ENCODE peak calls at places on chromosome 5, in ten cellular contexts. H is AG08396; E is GM10248; I is T-helper 9 cell; K is activated T-helper 1 cell treated with anti-CD3 and anti-CD28 coated beads, Interleukin-2, amount 50 U/mL, for 16 hours; G is naive thymus-derived CD4-positive, alpha-beta T cell; R is NCI-H1436; X is adrenal gland; P is stimulated activated CD4-positive, alpha-beta T cell treated with anti-CD3 and anti-CD28 coated beads, Interleukin-1b, Interleukin-23, amount 100 ng/mL, for 24 hours; M is neural progenitor cell. Z is an unnamed sample.

GRCh38 chr5:95261369-95262175 is 23.3 kb downstream of the MCTP1 start:
- DNase-seq in P (no peak), H (no peak), G (no peak), R (no peak), K (no peak), X (no peak), I (no peak), M (no peak), E (peak), Z (no peak)

GRCh38 chr5:71841107-71841506 is 122.0 kb downstream of the CARTPT start:
- DNase-seq in H (no peak), E (no peak), P (no peak), K (no peak), M (no peak), X (no peak), I (no peak), G (no peak), R (no peak), Z (no peak)

GRCh38 chr5:19902316-19902934 is 85.6 kb downstream of the CDH18 start:
- DNase-seq in H (no peak), P (no peak), E (no peak), I (no peak), R (no peak), X (no peak), K (no peak), G (no peak), M (peak), Z (no peak)

GRCh38 chr5:1983919-1984695 is 101.4 kb upstream of the IRX4 start:
- DNase-seq in I (no peak), E (no peak), P (no peak), X (no peak), H (no peak), R (no peak), G (no peak), M (no peak), K (no peak), Z (no peak)

GRCh38 chr5:164420161-164420560 is 914.7 kb downstream of the MAT2B start:
- DNase-seq in I (no peak), R (no peak), X (no peak), G (no peak), M (no peak), P (no peak), H (no peak), E (no peak), K (no peak), Z (no peak)

GRCh38 chr5:150497274-150497988 is 10.5 kb upstream of the NDST1 start:
- DNase-seq in P (no peak), I (no peak), X (peak), G (no peak), R (no peak), E (no peak), H (peak), K (no peak), M (no peak), Z (no peak)

GRCh38 chr5:143527808-143528207 is 124.3 kb upstream of the NR3C1 start:
- DNase-seq in P (no peak), K (no peak), G (no peak), H (no peak), R (no peak), I (no peak), X (no peak), E (no peak), M (no peak), Z (no peak)

GRCh38 chr5:1462358-1462757 is 17.1 kb upstream of the SLC6A3 start:
- DNase-seq in K (no peak), P (no peak), X (no peak), E (no peak), G (no peak), M (no peak), R (no peak), I (no peak), H (no peak), Z (no peak)

GRCh38 chr5:5584236-5584749 is 161.8 kb downstream of the ICE1 start:
- DNase-seq in P (no peak), I (no peak), R (no peak), E (no peak), M (no peak), G (no peak), X (no peak), H (no peak), K (no peak), Z (no peak)

GRCh38 chr5:24816206-24816605 is 171.4 kb upstream of the CDH10 start:
- DNase-seq in I (no peak), M (no peak), K (no peak), R (no peak), E (no peak), G (no peak), X (no peak), H (no peak), P (no peak), Z (no peak)

GRCh38 chr5:180047667-180048066 is 23.9 kb downstream of the RNF130 start:
- DNase-seq in H (no peak), R (no peak), E (no peak), G (no peak), P (no peak), X (peak), I (no peak), M (no peak), K (no peak), Z (no peak)

GRCh38 chr5:97133106-97133505 is 9.3 kb downstream of the LIX1 start:
- DNase-seq in E (no peak), X (no peak), I (no peak), H (no peak), P (no peak), M (no peak), R (no peak), K (no peak), G (no peak), Z (peak)

GRCh38 chr5:172509405-172509781 is 55.1 kb upstream of the SH3PXD2B start:
- DNase-seq in G (no peak), M (peak), H (no peak), X (peak), E (no peak), I (no peak), P (no peak), K (no peak), R (no peak), Z (no peak)

GRCh38 chr5:67206381-67207328 is 10.1 kb upstream of the CD180 start:
- DNase-seq in P (peak), H (no peak), X (no peak), G (peak), I (peak), R (no peak), M (no peak), E (peak), K (peak), Z (peak)

GRCh38 chr5:62143268-62144229 is 162.5 kb upstream of the KIF2A start:
- DNase-seq in H (peak), K (no peak), G (no peak), R (peak), P (no peak), I (no peak), E (no peak), X (no peak), M (peak), Z (no peak)

GRCh38 chr5:7066471-7067235 is 329.3 kb upstream of the ADCY2 start:
- DNase-seq in R (no peak), G (no peak), M (no peak), P (no peak), I (no peak), H (no peak), K (no peak), E (no peak), X (no peak), Z (no peak)

GRCh38 chr5:143118222-143118621 is 285.3 kb downstream of the NR3C1 start:
- DNase-seq in H (no peak), M (no peak), I (no peak), P (no peak), K (no peak), G (no peak), R (no peak), E (no peak), X (no peak), Z (peak)

Z was measured in naive B cell.